ENCODE peak calls at places on chromosome 2, in four cellular contexts. W, U, D and R are unnamed samples. For H3K4me1, the result is how much of the 10 kb centered on the place peaks cover.

GRCh38 chr2:209519911-209520310 is 96.1 kb downstream of the MAP2 start:
- DNase-seq in W (no peak), U (no peak), D (no peak), R (no peak)

GRCh38 chr2:218010116-218010837 is 7.5 kb upstream of the TNS1 start:
- DNase-seq in W (peak), U (peak), D (no peak), R (no peak)

GRCh38 chr2:74525717-74526648 is at the start of gene DQX1:
- DNase-seq in W (no peak), U (no peak), D (no peak), R (no peak)

GRCh38 chr2:40192864-40193669 is 258.8 kb downstream of the SLC8A1 start:
- DNase-seq in W (no peak), U (no peak), D (no peak), R (no peak)

GRCh38 chr2:218517434-218518206 is 50.5 kb downstream of the USP37 start:
- DNase-seq in W (no peak), U (no peak), D (no peak), R (no peak)

GRCh38 chr2:180474716-180475115 is 467.6 kb upstream of the CWC22 start:
- DNase-seq in W (no peak), U (no peak), D (no peak), R (no peak)

GRCh38 chr2:64348386-64349142 is 105.4 kb upstream of the LGALSL start:
- DNase-seq in W (no peak), U (no peak), D (no peak), R (no peak)

GRCh38 chr2:73638429-73638828 is 3.8 kb downstream of the NAT8 start:
- DNase-seq in W (no peak), U (no peak), D (no peak), R (no peak)

GRCh38 chr2:149703281-149703680 is 115.7 kb upstream of the MMADHC start:
- DNase-seq in W (no peak), U (no peak), D (no peak), R (no peak)

GRCh38 chr2:189552334-189552990 is 28.1 kb downstream of the SLC40A1 start:
- DNase-seq in W (no peak), U (no peak), D (no peak), R (no peak)
- H3K4me1 ChIP-seq in W (under half), U (under half), D (under half), R (under half)

GRCh38 chr2:85259865-85260264 is 67.9 kb downstream of the TGOLN2 start:
- DNase-seq in W (no peak), U (no peak), D (no peak), R (no peak)

GRCh38 chr2:85258194-85258605 is 69.6 kb downstream of the TGOLN2 start:
- DNase-seq in W (no peak), U (no peak), D (no peak), R (no peak)

GRCh38 chr2:85255813-85256581 is 71.8 kb downstream of the TGOLN2 start:
- DNase-seq in W (peak), U (no peak), D (no peak), R (no peak)

GRCh38 chr2:85257359-85258193 is 70.2 kb downstream of the TGOLN2 start:
- DNase-seq in W (peak), U (no peak), D (no peak), R (no peak)

GRCh38 chr2:85259101-85259590 is 68.6 kb downstream of the TGOLN2 start:
- DNase-seq in W (no peak), U (no peak), D (no peak), R (no peak)
- H3K27ac ChIP-seq in W (peak), U (peak), D (no peak), R (peak)

GRCh38 chr2:129178356-129178755 is 801.1 kb upstream of the RAB6C start:
- DNase-seq in W (peak), U (no peak), D (no peak), R (no peak)

GRCh38 chr2:129174143-129174542 is 805.3 kb upstream of the RAB6C start:
- DNase-seq in W (no peak), U (no peak), D (no peak), R (no peak)

GRCh38 chr2:129179199-129179598 is 800.3 kb upstream of the RAB6C start:
- DNase-seq in W (peak), U (no peak), D (no peak), R (no peak)

GRCh38 chr2:129180124-129180716 is 799.2 kb upstream of the RAB6C start:
- DNase-seq in W (no peak), U (no peak), D (no peak), R (no peak)

DNA sequence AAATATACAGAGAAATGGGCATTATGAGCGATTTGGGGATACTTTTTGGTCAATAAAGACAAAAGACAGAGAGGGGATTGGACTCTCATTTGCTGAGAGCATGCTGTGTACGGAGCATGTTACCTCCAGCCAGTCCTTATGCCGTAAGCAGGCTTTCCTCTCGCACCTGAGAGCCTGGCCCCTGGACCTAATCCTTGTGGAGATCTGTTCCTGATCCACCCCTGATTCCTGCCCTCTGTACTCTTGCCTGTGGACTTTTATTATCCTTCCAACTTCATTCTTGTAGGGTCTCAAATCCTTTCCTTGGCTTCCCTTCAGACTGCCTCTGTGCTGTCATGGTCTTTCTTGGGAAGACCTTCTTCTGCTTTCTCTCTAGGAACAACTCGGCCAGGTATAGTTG is 803.1 kb upstream of the RAB6C start:
- DNase-seq in W (no peak), U (no peak), D (no peak), R (no peak)
- TF ChIP-seq POLR2A in W (no peak), U (no peak), D (no peak), R (no peak)

GRCh38 chr2:61182059-61182383 is 20.0 kb downstream of the C2orf74 start:
- DNase-seq in W (no peak), U (no peak), D (no peak), R (no peak)

GRCh38 chr2:61179701-61180639 is 18.0 kb downstream of the C2orf74 start:
- DNase-seq in W (no peak), U (peak), D (no peak), R (no peak)

GRCh38 chr2:61181382-61182058 is 19.5 kb downstream of the C2orf74 start:
- DNase-seq in W (no peak), U (no peak), D (no peak), R (no peak)

GRCh38 chr2:61178603-61179545 is 16.9 kb downstream of the C2orf74 start:
- DNase-seq in W (peak), U (no peak), D (no peak), R (no peak)

DNA sequence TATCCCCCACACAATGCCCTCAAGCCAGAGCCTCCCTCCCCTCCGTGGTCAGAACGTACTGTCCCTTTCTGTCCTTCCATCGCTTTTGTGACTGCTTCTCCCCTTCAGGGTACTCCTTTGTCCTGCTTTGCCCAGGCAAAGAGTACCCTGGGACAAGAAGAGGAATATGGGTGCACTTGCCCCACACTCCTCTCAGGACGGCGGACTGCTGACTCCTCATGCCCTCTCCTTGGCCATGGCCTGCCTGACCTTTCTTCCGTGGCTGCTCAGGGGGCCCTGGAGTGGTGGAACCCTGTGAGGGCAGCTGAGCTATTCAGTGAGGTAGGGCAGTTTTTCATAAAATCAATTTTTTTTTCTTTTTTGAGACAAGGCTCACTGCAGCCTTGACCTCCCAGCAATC is 18.7 kb downstream of the C2orf74 start:
- DNase-seq in W (no peak), U (no peak), D (no peak), R (no peak)
- H3K4me1 ChIP-seq in W (under half), U (under half), D (under half), R (under half)

GRCh38 chr2:233964581-233964980 is 47.4 kb downstream of the TRPM8 start:
- DNase-seq in W (no peak), U (no peak), D (no peak), R (no peak)

GRCh38 chr2:233968556-233968955 is 51.4 kb downstream of the TRPM8 start:
- DNase-seq in W (no peak), U (no peak), D (no peak), R (no peak)

GRCh38 chr2:233965032-233965614 is 48.0 kb downstream of the TRPM8 start:
- DNase-seq in W (no peak), U (no peak), D (no peak), R (no peak)

GRCh38 chr2:233966388-233966787 is 49.2 kb downstream of the TRPM8 start:
- DNase-seq in W (no peak), U (no peak), D (no peak), R (no peak)

DNA sequence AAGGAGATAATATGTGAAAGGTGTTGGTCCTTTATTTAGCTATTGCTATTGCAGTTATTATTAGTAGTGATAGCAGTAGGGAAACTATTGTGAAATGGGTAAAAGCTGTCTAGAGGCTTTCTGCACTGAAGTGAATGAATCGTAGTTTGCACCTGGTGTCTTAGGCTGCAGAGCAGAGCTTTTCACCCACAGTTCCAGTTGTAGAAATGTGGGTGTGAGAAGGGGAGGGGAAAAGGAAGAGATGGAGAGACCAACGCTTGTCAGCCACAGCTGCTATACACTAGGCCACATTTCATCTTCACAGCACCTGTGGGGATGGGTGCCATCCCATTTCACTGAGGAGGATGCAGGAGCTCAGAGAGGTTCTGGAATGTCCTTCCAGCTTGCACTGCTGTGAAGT is 50.0 kb downstream of the TRPM8 start:
- DNase-seq in W (no peak), U (no peak), D (no peak), R (no peak)
- H3K27ac ChIP-seq in W (no peak), U (no peak), D (no peak), R (no peak)

GRCh38 chr2:109368798-109369197 is 239.8 kb downstream of the SH3RF3 start:
- DNase-seq in W (no peak), U (peak), D (no peak), R (no peak)

GRCh38 chr2:109364212-109364611 is 235.2 kb downstream of the SH3RF3 start:
- DNase-seq in W (no peak), U (no peak), D (no peak), R (no peak)

GRCh38 chr2:109367679-109368078 is 238.7 kb downstream of the SH3RF3 start:
- DNase-seq in W (no peak), U (no peak), D (no peak), R (no peak)

GRCh38 chr2:109369671-109370191 is 240.7 kb downstream of the SH3RF3 start:
- DNase-seq in W (no peak), U (peak), D (no peak), R (no peak)

DNA sequence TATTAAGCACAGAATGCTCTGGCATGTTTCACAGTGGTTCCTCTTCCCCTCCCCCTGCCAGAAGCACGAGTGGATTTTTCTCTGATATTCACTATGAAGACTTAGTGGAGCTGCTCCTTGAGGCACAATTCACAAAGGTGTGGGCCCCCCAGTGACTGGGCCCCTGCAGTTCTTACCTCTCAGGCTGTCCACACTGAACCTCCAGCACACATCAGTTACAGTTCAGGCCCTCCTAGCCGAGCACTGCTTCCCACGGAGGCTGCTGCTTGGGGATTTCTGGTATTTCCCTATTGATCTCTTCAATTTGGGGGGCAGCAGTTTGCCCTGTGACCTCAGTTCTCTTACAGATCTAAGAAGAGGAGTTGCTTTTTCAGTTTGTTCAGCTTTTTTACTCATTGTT is 236.1 kb downstream of the SH3RF3 start:
- DNase-seq in W (no peak), U (peak), D (no peak), R (no peak)
- TF ChIP-seq POLR2A in W (no peak), U (no peak), D (no peak), R (no peak)

GRCh38 chr2:234463626-234464290 is 33.1 kb downstream of the ARL4C start:
- DNase-seq in W (no peak), U (no peak), D (no peak), R (no peak)
- H3K4me1 ChIP-seq in W (under half), U (under half), D (under half), R (under half)

DNA sequence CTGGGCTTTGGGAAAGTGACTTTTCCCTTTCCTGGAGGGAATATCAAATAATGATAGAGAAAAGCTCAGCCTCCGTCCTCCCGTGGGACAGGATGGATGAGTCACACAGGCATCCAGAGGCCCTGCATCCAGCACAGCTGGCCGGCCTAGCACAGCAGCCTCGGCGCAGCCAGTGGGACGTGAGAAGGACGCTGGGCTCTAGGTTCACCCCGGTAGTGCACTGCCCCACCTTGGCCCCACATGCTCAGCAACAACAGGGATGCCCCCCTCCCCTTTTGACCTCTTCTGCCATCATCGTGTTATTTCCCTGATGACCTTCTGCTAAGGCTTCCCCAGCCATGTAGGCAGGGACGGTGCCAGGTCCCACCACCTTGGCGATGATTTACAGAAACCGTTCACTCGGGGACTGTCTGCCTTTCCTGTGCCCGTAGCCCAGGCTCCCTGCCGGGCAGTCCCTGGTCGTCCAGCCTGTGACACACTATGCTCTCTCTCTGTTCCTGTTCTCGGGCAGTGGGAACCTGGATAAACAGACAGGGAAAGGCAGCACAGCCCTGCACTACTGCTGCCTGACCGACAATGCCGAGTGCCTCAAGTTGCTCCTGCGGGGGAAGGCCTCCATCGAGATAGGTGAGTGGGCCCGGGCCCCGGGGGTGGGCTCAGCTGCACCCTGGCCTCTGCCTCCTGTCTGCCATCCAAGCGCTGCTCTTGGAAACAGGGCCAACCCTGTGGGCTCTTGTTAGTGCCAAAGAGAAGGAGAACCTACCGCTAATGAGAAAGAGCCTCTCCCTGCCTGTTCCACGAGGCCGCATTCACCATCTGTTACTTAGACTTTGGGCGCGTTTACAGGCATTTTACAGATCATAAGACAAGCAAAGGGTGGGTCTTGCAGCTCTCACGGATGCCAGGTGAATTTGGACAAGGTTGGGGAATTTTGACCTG is 44.6 kb downstream of the ITGB1BP1 start:
- DNase-seq in W (peak), U (peak), D (no peak), R (peak)
- H3K27ac ChIP-seq in W (peak), U (peak), D (peak), R (peak)